ENCODE peak calls at places on chromosomes 7 and 10, in five cellular contexts. Q is mesendoderm, M is PC-3, Y is colonic mucosa, R is IMR-90. A is an unnamed sample.

GRCh38 chr10:98745645-98746044 is 298.9 kb upstream of the HPS1 start:
- DNase-seq in Q (peak; percentile 22), M (no peak), Y (no peak), R (no peak), A (no peak)

GRCh38 chr7:84533209-84533608 is 338.6 kb upstream of the SEMA3A start:
- DNase-seq in Q (peak; percentile 51), M (no peak), Y (no peak), R (no peak), A (peak; percentile 42)

GRCh38 chr7:24722386-24723177 is 34.7 kb downstream of the GSDME start:
- DNase-seq in Q (peak; percentile 78), M (peak; percentile 54), Y (no peak), R (no peak), A (peak; percentile 77)

GRCh38 chr7:929311-929711 is 25.2 kb downstream of the ADAP1 start:
- DNase-seq in Q (no peak), M (no peak), Y (no peak), R (no peak), A (no peak)

GRCh38 chr7:38831262-38831661 is 77.7 kb downstream of the VPS41 start:
- DNase-seq in Q (no peak), M (no peak), Y (no peak), R (no peak), A (no peak)

GRCh38 chr7:107860241-107860961 is 30.6 kb upstream of the DLD start:
- DNase-seq in Q (no peak), M (no peak), Y (peak; percentile 72), R (no peak), A (no peak)

GRCh38 chr7:106604303-106604918 is 56.5 kb downstream of the CCDC71L start:
- DNase-seq in Q (no peak), M (no peak), Y (no peak), R (no peak), A (no peak)

GRCh38 chr10:25076501-25077197 is 60.2 kb downstream of the THNSL1 start:
- DNase-seq in Q (peak; percentile 65), M (no peak), Y (no peak), R (peak; percentile 15), A (no peak)

GRCh38 chr10:10961078-10961477 is 56.6 kb upstream of the CELF2 start:
- DNase-seq in Q (no peak), M (no peak), Y (no peak), R (no peak), A (no peak)

GRCh38 chr10:34689053-34689452 is 126.0 kb downstream of the PARD3 start:
- DNase-seq in Q (no peak), M (peak; percentile 66), Y (no peak), R (peak; percentile 68), A (no peak)

GRCh38 chr7:95929710-95930295 is 157.4 kb downstream of the DYNC1I1 start:
- DNase-seq in Q (no peak), M (no peak), Y (no peak), R (no peak), A (no peak)

GRCh38 chr7:100837099-100837836 is 9.9 kb upstream of the EPHB4 start:
- DNase-seq in Q (peak; percentile 98), M (no peak), Y (peak; percentile 91), R (peak; percentile 90), A (peak; percentile 97)
- H3K9ac ChIP-seq in Q (peak overlapping the region; percentile 97), M (no peak overlapping the region), Y (peak overlapping the region; percentile 81), R (peak overlapping the region; percentile 71), A (peak overlapping the region; percentile 76)

GRCh38 chr10:78331391-78331922 is 297.8 kb downstream of the RPS24 start:
- DNase-seq in Q (no peak), M (peak; percentile 46), Y (no peak), R (peak; percentile 76), A (peak; percentile 45)

GRCh38 chr10:78333362-78334143 is 299.9 kb downstream of the RPS24 start:
- DNase-seq in Q (no peak), M (no peak), Y (peak; percentile 8), R (no peak), A (peak; percentile 27)

GRCh38 chr10:78332699-78333098 is 299.0 kb downstream of the RPS24 start:
- DNase-seq in Q (no peak), M (no peak), Y (peak; percentile 6), R (no peak), A (no peak)

GRCh38 chr10:78330884-78331283 is 297.2 kb downstream of the RPS24 start:
- DNase-seq in Q (no peak), M (no peak), Y (no peak), R (no peak), A (no peak)

DNA sequence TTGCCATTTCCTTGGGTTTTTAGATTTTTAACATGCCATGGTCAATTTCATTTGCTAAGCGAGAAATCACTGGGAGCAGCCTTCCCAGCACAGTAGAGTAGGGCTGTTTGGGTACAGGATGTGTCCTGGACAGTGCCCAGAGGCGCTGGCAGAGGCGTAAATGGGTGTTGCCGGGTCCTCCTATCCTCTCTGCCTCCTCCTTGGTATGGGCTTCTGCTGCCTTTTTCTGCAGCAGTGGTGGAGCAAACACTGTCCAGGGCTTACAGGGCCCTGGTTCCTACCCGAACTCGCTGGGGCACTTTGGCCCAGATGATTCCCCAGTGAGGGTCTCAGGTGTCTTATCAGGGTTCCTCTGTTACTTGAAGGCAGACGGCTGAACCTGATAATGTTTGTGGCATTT is 298.4 kb downstream of the RPS24 start:
- DNase-seq in Q (no peak), M (no peak), Y (peak; percentile 4), R (no peak), A (no peak)
- H3K9ac ChIP-seq in Q (no peak overlapping the region), M (no peak overlapping the region), Y (no peak overlapping the region), R (no peak overlapping the region), A (no peak overlapping the region)

DNA sequence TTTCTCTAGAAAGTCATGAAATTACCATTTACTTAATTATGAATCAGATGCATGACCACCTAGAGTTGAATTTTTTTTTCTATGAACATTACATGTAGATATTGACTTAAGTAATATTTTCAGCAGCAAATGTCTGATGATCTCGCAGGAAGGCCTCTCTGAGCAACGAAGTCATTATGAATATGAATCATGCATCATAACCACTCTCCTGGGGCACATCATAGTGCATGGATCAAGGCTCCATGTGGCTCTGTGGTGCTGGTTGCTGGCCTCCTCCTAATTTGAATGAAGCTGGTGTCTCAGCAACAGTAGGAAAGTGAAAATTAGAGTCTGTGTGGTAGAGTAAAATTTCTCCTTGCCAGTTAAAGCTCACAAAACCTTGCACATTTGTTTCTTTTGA is 121.4 kb upstream of the INHBA start:
- DNase-seq in Q (no peak), M (peak; percentile 33), Y (no peak), R (peak; percentile 71), A (no peak)
- H3K9ac ChIP-seq in Q (no peak overlapping the region), M (no peak overlapping the region), Y (no peak overlapping the region), R (no peak overlapping the region), A (no peak overlapping the region)

DNA sequence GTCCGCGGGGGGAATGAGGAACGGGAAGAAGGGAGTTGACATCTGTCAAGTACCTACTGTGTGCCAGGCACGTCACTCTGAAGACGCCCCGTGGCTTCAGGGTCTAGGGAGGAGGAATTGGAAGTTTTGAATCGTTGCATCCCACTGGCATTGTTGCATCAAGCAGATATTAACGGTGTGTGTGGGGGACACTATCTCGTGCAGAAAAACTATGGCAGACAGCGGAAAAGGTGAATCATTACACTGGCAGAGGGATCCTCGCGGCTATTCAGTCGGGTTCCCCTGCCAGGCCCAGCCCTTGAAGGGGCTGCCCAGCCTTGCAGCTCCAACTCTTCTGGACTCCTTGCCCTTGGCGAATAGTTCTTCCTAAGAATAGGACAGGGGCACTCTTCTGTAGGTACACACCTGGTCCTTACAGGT is 1.0 kb upstream of the KIAA1549 start:
- DNase-seq in Q (no peak), M (no peak), Y (no peak), R (no peak), A (no peak)
- H3K9ac ChIP-seq in Q (peak overlapping the region; percentile 74), M (peak overlapping the region; percentile 74), Y (peak overlapping the region; percentile 66), R (no peak overlapping the region), A (peak overlapping the region; percentile 54)

GRCh38 chr10:3764626-3765375 is 20.2 kb downstream of the KLF6 start:
- DNase-seq in Q (no peak), M (peak; percentile 25), Y (no peak), R (no peak), A (no peak)
- H3K9ac ChIP-seq in Q (no peak overlapping the region), M (peak overlapping the region; percentile 96), Y (no peak overlapping the region), R (no peak overlapping the region), A (no peak overlapping the region)

DNA sequence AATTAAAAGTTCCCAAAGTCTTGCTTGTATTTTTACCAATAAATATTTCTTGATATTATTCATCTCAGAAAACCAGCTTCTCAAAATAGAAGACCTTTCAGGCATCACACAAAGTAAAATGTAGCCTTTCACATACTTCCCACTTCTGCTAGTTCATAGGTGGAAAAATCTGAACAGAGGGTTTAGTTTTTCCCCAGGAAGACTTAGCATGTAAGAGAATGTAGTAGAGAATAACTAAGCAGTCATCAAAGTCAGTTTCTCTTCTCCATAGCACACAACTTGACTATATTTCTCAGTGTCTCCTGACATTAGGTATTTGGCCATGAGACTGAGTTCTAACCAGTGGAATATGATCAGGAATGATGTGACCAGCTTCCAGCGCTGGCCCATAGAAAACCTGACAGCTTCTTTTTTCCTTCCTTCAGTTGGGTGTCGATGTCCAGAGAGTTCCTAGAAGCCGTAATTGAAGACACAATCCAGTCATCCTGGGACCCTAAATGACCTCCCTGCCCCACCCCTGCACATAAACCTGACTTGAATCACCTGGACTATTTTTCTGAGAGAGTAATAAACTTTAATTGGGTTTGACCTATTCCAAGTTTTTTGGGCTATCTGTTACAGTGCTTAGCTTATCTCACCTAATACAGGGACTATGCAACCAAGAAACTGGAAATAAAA is 67.5 kb upstream of the WNT16 start:
- DNase-seq in Q (no peak), M (no peak), Y (no peak), R (no peak), A (no peak)
- H3K9ac ChIP-seq in Q (no peak overlapping the region), M (no peak overlapping the region), Y (no peak overlapping the region), R (no peak overlapping the region), A (no peak overlapping the region)

A was measured in endodermal cell.